ENCODE peak calls at places on chromosomes 11 and 22, in four cellular contexts. One of them, this sample, is unnamed.
A peak's percentile ranks its signal among the peaks of the same experiment; 100 is the strongest.

GRCh38 chr11:107576497-107577086 is 11.1 kb upstream of the ALKBH8 start:
- DNase-seq in A549: no peak
- DNase-seq in H1: no peak
- DNase-seq in GM12891: peak; percentile 18
- DNase-seq in this sample: peak; percentile 51

GRCh38 chr11:17590463-17590862 is 43.4 kb downstream of the OTOG start:
- DNase-seq in H1: no peak
- DNase-seq in A549: no peak
- DNase-seq in GM12891: no peak
- DNase-seq in this sample: no peak

GRCh38 chr11:114197799-114198500 is 98.2 kb upstream of the NNMT start:
- DNase-seq in GM12891: no peak
- DNase-seq in H1: no peak
- DNase-seq in A549: no peak
- DNase-seq in this sample: no peak

GRCh38 chr11:129458756-129459535 is 83.3 kb downstream of the BARX2 start:
- DNase-seq in H1: no peak
- DNase-seq in GM12891: no peak
- DNase-seq in A549: no peak
- DNase-seq in this sample: no peak

GRCh38 chr11:47765086-47765485 is 2.1 kb downstream of the FNBP4 start:
- DNase-seq in GM12891: no peak
- DNase-seq in H1: no peak
- DNase-seq in A549: no peak
- DNase-seq in this sample: peak; percentile 24

GRCh38 chr11:5004429-5005274 is 10.0 kb downstream of the OR51L1 start:
- DNase-seq in GM12891: no peak
- DNase-seq in H1: peak; percentile 2
- DNase-seq in A549: peak; percentile 62
- DNase-seq in this sample: peak; percentile 45

GRCh38 chr11:35711173-35711910 is 48.8 kb downstream of the TRIM44 start:
- DNase-seq in H1: no peak
- DNase-seq in GM12891: no peak
- DNase-seq in A549: no peak
- DNase-seq in this sample: no peak

GRCh38 chr11:133892126-133892525 is 46.8 kb upstream of the SPATA19 start:
- DNase-seq in A549: no peak
- DNase-seq in GM12891: no peak
- DNase-seq in H1: no peak
- DNase-seq in this sample: no peak

GRCh38 chr11:32400196-32400595 is 35.1 kb downstream of the WT1 start:
- DNase-seq in A549: no peak
- DNase-seq in H1: peak; percentile 21
- DNase-seq in GM12891: no peak
- DNase-seq in this sample: peak; percentile 58

GRCh38 chr22:26986051-26986881 is 328.9 kb downstream of the MIAT start:
- DNase-seq in H1: no peak
- DNase-seq in A549: no peak
- DNase-seq in GM12891: no peak
- DNase-seq in this sample: no peak

GRCh38 chr11:9831122-9831521 is 167.2 kb downstream of the SWAP70 start:
- DNase-seq in H1: no peak
- DNase-seq in GM12891: no peak
- DNase-seq in A549: no peak
- DNase-seq in this sample: no peak

GRCh38 chr22:47486569-47487312 is 724.3 kb downstream of the TBC1D22A start:
- DNase-seq in GM12891: no peak
- DNase-seq in A549: no peak
- DNase-seq in H1: no peak
- DNase-seq in this sample: no peak

GRCh38 chr22:30286813-30287625 is 2.3 kb downstream of the CASTOR1 start:
- DNase-seq in H1: peak; percentile 67
- DNase-seq in GM12891: peak; percentile 80
- DNase-seq in A549: peak; percentile 73
- DNase-seq in this sample: peak; percentile 90

GRCh38 chr11:36266767-36267166 is 22.5 kb downstream of the COMMD9 start:
- DNase-seq in H1: no peak
- DNase-seq in A549: no peak
- DNase-seq in GM12891: no peak
- DNase-seq in this sample: no peak

GRCh38 chr11:2166091-2166851 is 5.3 kb upstream of the INS start:
- DNase-seq in GM12891: peak; percentile 79
- DNase-seq in H1: no peak
- DNase-seq in A549: peak; percentile 42
- DNase-seq in this sample: peak; percentile 64

GRCh38 chr11:16361108-16361869 is 4.9 kb upstream of the SOX6 start:
- DNase-seq in H1: no peak
- DNase-seq in GM12891: no peak
- DNase-seq in A549: no peak
- DNase-seq in this sample: no peak

GRCh38 chr22:29879738-29880137 is 3.2 kb upstream of the MTMR3 start:
- DNase-seq in GM12891: no peak
- DNase-seq in H1: no peak
- DNase-seq in A549: peak; percentile 48
- DNase-seq in this sample: peak; percentile 29

GRCh38 chr22:18023509-18024275 is 669 bp downstream of the MICAL3 start:
- DNase-seq in H1: peak; percentile 53
- DNase-seq in A549: peak; percentile 83
- DNase-seq in GM12891: peak; percentile 62
- DNase-seq in this sample: peak; percentile 66

GRCh38 chr22:17873116-17873515 is 98.8 kb upstream of the BID start:
- DNase-seq in A549: no peak
- DNase-seq in H1: no peak
- DNase-seq in GM12891: no peak
- DNase-seq in this sample: no peak

GRCh38 chr11:2807801-2808241 is 77.8 kb downstream of the CDKN1C start:
- DNase-seq in H1: no peak
- DNase-seq in A549: no peak
- DNase-seq in GM12891: no peak
- DNase-seq in this sample: no peak

GRCh38 chr11:7651140-7651551 is 22.2 kb downstream of the CYB5R2 start:
- DNase-seq in GM12891: no peak
- DNase-seq in H1: no peak
- DNase-seq in A549: no peak
- DNase-seq in this sample: no peak

GRCh38 chr11:32204751-32205150 is 113.9 kb downstream of the RCN1 start:
- DNase-seq in A549: no peak
- DNase-seq in H1: no peak
- DNase-seq in GM12891: no peak
- DNase-seq in this sample: no peak

GRCh38 chr11:10993186-10993585 is 135.3 kb upstream of the ZBED5 start:
- DNase-seq in A549: no peak
- DNase-seq in H1: no peak
- DNase-seq in GM12891: no peak
- DNase-seq in this sample: no peak

GRCh38 chr22:46053563-46054090 is 76.7 kb upstream of the WNT7B start:
- DNase-seq in A549: no peak
- DNase-seq in H1: no peak
- DNase-seq in GM12891: peak; percentile 57
- DNase-seq in this sample: peak; percentile 13
- TF ChIP-seq POLR2A in A549: peak; percentile 11
- TF ChIP-seq POLR2A in H1: no peak
- TF ChIP-seq POLR2A in GM12891: no peak
- TF ChIP-seq POLR2A in this sample: peak; percentile 53

GRCh38 chr22:20657963-20658362 is 116.0 kb upstream of the SERPIND1 start:
- DNase-seq in A549: no peak
- DNase-seq in H1: no peak
- DNase-seq in GM12891: no peak
- DNase-seq in this sample: no peak

GRCh38 chr22:20658433-20659222 is 115.3 kb upstream of the SERPIND1 start:
- DNase-seq in A549: no peak
- DNase-seq in GM12891: no peak
- DNase-seq in H1: no peak
- DNase-seq in this sample: no peak

GRCh38 chr22:20656516-20656901 is 117.4 kb upstream of the SERPIND1 start:
- DNase-seq in A549: no peak
- DNase-seq in GM12891: no peak
- DNase-seq in H1: no peak
- DNase-seq in this sample: no peak

GRCh38 chr22:20655623-20656022 is 118.3 kb upstream of the SERPIND1 start:
- DNase-seq in GM12891: no peak
- DNase-seq in H1: no peak
- DNase-seq in A549: no peak
- DNase-seq in this sample: no peak

DNA sequence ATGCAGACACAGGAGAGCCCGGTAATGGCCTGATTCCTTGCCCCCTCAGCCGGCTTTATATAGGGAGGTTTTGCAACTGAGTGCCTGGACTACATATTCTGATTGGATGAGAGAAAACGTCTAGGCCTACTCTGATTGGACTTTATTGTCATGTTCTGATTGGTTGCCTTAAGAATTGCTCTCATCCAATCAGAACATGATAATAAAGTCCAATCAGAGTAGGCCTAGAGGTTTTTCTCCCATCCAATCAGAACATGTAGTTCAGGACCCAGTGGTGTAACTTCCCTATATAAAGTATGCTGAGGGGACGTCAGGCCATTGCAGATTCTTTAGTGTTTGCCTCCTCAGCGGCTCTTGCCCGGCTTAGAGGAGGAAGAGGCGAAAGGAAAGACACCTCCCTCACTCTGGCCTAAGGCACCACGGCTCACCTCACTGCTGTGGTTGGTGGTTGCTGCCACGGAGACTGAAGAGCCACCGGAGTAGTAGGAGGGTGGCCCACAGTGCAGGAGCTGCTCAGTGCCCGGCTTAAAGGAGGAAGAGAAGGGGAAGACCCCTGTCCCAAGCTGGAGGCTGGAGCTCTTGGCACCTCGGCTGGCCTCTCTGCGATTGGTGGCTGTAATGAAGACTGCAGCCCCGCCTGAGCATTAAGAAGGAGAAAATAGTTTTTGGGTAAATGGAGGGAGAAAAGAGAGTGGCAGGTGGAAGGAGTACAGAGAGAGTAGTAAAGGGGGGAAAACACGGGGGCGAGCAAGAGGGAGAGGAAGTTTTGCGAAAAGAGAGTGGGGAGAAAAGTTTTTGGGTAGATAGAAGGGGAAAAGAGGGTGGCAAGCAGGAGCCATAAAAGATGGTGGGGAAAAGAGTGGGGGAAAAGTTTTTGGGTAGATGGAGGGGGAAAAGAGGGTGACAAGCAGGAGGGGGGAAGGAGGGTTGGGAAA is 116.7 kb upstream of the SERPIND1 start:
- DNase-seq in A549: peak; percentile 23
- DNase-seq in GM12891: no peak
- DNase-seq in H1: no peak
- DNase-seq in this sample: no peak
- TF ChIP-seq POLR2A in A549: no peak
- TF ChIP-seq POLR2A in GM12891: no peak
- TF ChIP-seq POLR2A in H1: no peak
- TF ChIP-seq POLR2A in this sample: no peak

GRCh38 chr22:31639640-31640039 is 22.4 kb downstream of the PISD start:
- DNase-seq in H1: no peak
- DNase-seq in A549: no peak
- DNase-seq in GM12891: no peak
- DNase-seq in this sample: no peak

GRCh38 chr22:31637938-31638618 is 23.9 kb downstream of the PISD start:
- DNase-seq in H1: no peak
- DNase-seq in GM12891: no peak
- DNase-seq in A549: no peak
- DNase-seq in this sample: peak; percentile 50

GRCh38 chr22:31635638-31636306 is 26.2 kb downstream of the PISD start:
- DNase-seq in GM12891: no peak
- DNase-seq in H1: no peak
- DNase-seq in A549: no peak
- DNase-seq in this sample: no peak

GRCh38 chr22:31637375-31637937 is 24.6 kb downstream of the PISD start:
- DNase-seq in A549: no peak
- DNase-seq in GM12891: peak; percentile 58
- DNase-seq in H1: no peak
- DNase-seq in this sample: peak; percentile 66
- TF ChIP-seq POLR2A in A549: no peak
- TF ChIP-seq POLR2A in GM12891: peak; percentile 81
- TF ChIP-seq POLR2A in H1: no peak
- TF ChIP-seq POLR2A in this sample: peak; percentile 54

DNA sequence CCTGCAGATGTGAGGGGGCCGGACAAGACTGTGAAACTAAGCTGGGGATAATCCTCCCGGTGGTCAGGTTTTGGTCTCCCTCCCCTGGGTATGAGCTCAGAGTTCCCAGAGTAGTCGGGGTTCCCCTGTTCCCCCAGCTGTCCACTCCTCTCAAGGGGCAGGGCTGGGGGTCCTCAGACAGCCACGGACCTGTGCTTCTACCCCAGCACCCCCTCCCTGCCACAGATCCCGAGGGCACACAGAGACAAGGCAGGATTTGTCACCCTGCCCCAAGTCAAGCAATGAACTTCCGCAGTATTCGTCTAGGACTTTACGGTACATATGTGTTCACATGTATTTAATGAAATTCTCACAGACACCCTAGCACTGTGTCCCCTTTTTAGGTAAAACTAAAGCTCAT is 45.2 kb downstream of the APOL1 start:
- DNase-seq in GM12891: no peak
- DNase-seq in A549: no peak
- DNase-seq in H1: no peak
- DNase-seq in this sample: no peak
- TF ChIP-seq POLR2A in GM12891: no peak
- TF ChIP-seq POLR2A in A549: no peak
- TF ChIP-seq POLR2A in H1: no peak
- TF ChIP-seq POLR2A in this sample: no peak

DNA sequence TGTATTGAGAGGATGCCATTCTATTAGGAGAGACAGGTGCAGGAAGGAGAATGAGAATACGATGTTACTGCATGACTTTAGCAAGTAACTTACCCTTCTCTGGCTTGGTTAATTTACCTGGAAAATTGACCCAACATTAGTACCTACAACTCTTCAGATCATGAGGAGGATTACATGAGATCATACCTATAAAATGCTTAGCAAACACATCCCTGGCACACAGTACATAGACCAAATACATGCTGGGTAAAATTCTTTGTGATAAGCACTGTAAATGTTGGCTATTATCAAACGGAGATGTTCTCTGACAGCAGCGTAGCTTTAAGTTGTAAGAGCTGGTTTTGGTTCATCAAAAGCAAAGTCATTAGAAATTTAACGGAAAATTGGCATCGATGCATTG is 28.8 kb downstream of the LARGE1 start:
- DNase-seq in A549: no peak
- DNase-seq in GM12891: no peak
- DNase-seq in H1: no peak
- DNase-seq in this sample: no peak
- TF ChIP-seq POLR2A in A549: no peak
- TF ChIP-seq POLR2A in GM12891: no peak
- TF ChIP-seq POLR2A in H1: no peak
- TF ChIP-seq POLR2A in this sample: no peak